ENCODE peak calls at places on chromosomes 5 and 9, in six cellular contexts. G is foreskin fibroblast, D is fibroblast of lung, Y is ovary, Q is astrocyte of the spinal cord, Z is tibial artery. W is an unnamed sample.

GRCh38 chr9:131122158-131122557 is 3.2 kb upstream of the NUP214 start:
- DNase-seq in Z (no peak), Q (no peak), Y (no peak), D (no peak), G (no peak), W (no peak)

GRCh38 chr5:119926301-119926700 is 296.9 kb downstream of the FAM170A start:
- DNase-seq in Z (no peak), Y (no peak), Q (no peak), G (no peak), D (no peak), W (no peak)

GRCh38 chr5:179421156-179421895 is 76.1 kb upstream of the ADAMTS2 start:
- DNase-seq in D (no peak), Y (no peak), Q (no peak), Z (peak), G (no peak), W (no peak)

GRCh38 chr9:76472925-76473324 is 13.9 kb downstream of the GCNT1 start:
- DNase-seq in Y (no peak), G (no peak), Q (peak), Z (no peak), D (no peak), W (no peak)

GRCh38 chr5:103397996-103398581 is 139.5 kb downstream of the MACIR start:
- DNase-seq in G (peak), Q (no peak), Z (no peak), Y (no peak), D (no peak), W (no peak)

GRCh38 chr5:38249286-38249685 is 9.1 kb upstream of the EGFLAM start:
- DNase-seq in Q (no peak), G (no peak), D (no peak), Y (no peak), Z (no peak), W (no peak)

GRCh38 chr9:134629061-134629585 is 12.5 kb upstream of the COL5A1 start:
- DNase-seq in G (no peak), Z (peak), D (no peak), Y (peak), Q (no peak), W (no peak)

GRCh38 chr9:23322392-23322791 is 503.6 kb downstream of the ELAVL2 start:
- DNase-seq in Y (no peak), Z (no peak), G (no peak), D (no peak), Q (no peak), W (no peak)

GRCh38 chr9:107732781-107733529 is 243.4 kb upstream of the KLF4 start:
- DNase-seq in D (peak), Y (peak), Z (peak), G (peak), Q (peak), W (no peak)

GRCh38 chr9:7246917-7247538 is 489.3 kb downstream of the KDM4C start:
- DNase-seq in Z (no peak), Y (no peak), Q (no peak), G (no peak), D (peak), W (no peak)

GRCh38 chr5:157867736-157868135 is 8.8 kb upstream of the CLINT1 start:
- DNase-seq in Y (no peak), D (no peak), Z (no peak), G (no peak), Q (no peak), W (no peak)

GRCh38 chr5:68261174-68262021 is 45.8 kb downstream of the PIK3R1 start:
- DNase-seq in D (peak), Z (no peak), G (peak), Y (no peak), Q (no peak), W (no peak)

GRCh38 chr9:122468735-122469134 is 9.0 kb downstream of the OR1J1 start:
- DNase-seq in Y (no peak), G (peak), Z (no peak), Q (no peak), D (peak), W (peak)

GRCh38 chr9:122464633-122465567 is 12.8 kb downstream of the OR1J1 start:
- DNase-seq in Y (peak), Z (peak), Q (peak), D (peak), G (peak), W (peak)

DNA sequence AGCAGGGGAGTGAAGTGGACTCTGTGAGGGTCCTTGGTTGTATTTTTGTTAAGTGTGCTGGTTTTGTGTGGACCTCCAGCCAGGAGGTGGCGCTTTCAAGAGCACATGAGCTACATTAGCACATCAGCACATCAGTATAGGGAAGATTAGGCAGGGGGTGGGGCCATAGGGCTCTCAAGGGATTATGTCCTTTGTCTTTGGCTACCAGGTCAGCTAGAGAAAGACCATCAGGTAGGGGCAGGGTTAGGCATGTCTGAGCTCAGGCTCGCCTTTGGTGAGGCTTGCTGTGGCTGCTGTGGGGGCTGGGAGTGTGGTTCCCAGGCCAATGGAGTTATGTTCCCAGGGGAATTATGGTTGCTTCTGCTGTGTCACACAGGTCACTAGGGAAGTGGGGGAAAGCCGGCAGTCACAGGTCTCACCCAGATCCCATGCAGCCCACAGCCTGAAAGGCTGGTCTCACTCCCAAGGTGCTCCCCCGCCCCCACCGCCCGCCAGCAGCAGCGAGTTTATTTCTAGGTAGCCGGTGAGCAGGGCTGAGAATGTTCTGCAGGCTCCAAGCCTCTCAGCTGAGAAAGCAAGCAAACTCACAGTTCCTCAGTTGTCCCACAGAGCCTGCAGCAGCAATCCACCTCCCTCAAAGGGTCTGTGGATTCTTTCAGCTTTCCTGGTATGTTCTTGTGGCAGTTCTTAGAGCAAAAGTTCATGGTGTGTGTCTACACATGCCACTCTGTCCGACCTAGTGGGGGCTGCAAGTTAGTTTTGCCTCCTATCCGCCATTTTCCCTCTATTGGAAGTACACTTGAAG is 13.7 kb downstream of the OR1J1 start:
- DNase-seq in Z (no peak), D (no peak), Q (no peak), G (no peak), Y (no peak), W (no peak)
- H3K4me3 ChIP-seq in Z (no peak), D (no peak), Q (peak), G (peak), Y (no peak), W (peak)

DNA sequence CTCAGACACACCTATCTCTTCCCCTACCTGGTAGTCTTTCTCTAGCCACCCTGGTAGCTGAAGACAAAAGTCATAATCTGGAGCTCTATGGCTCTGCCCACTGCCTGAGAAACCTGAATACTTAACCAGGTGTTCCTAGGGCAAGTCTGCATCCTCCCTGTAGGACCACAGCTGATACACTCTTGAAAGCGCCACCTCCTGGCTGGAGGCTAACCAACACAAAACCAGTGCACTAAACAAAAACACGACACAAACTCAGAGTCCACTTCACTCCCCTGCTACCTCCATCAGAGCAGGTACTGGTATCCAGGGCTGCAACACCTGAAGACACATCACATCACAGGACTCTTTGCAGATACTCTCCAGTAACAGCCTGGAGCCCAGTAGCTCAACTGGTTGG is 84.6 kb upstream of the ANXA1 start:
- DNase-seq in Q (no peak), Y (no peak), Z (no peak), G (no peak), D (no peak), W (no peak)
- TF ChIP-seq CTCF in Q (peak), Y (no peak), Z (no peak), G (no peak), D (no peak), W (no peak)

DNA sequence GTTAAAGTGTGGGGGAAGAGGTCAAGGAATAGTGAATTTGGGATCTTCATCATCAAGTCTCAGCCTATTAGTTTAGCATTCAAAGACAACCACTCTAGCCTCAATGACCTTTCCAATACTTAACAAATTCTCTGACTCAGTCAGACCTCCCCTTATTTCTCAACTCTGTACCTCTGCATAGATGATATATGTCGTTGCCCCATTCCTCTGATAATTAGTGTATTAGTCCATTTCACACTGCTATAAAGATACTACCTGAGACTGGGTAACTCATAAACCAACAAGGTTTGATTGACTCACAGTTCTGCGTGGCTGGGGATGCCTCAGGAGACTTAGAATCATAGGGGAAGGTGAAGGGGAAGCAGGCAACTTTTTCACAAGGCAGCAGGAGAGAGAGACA is 8.9 kb downstream of the MRPL22 start:
- DNase-seq in Q (no peak), Y (no peak), G (no peak), D (no peak), Z (no peak), W (no peak)
- H3K4me3 ChIP-seq in Q (no peak), Y (no peak), G (no peak), D (no peak), Z (no peak), W (no peak)

DNA sequence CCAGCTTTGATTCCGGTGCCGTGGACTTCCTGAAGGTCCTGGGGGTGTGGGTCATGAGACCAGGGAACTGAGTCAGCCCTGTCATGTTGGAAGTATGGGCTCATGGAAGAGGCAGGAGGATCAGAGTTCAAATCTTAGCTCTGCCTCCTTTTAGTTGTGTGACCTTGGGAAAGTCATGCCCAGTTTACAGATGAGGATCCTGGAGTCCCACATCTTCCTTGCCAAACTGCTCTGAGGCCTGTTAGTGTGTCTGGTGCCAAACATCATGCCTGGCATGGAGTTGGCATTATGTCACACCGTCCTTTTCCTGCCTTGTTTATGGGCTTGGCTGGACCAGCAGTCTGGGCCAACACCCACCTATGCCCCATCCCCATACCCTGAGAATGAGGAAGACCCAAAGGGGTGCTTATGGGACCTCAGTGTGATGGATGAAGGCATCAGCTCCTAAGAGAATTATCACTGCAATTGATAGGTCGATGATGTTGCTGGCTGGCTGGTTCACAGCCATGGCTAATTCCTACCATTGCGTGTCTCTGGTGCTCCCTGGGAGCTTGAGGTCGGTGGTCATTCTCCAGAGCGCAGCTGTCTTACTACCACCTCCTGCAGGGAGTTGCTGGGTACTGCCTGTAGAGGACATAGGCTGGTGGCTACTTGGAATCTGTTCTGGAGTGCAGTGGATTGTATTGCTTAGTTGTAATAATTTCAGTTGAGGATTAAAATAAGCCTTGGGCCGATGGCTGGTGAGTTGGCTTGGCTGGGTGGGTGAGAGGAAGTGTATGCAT is 140.5 kb upstream of the PITX1 start:
- DNase-seq in Z (no peak), Q (no peak), Y (no peak), G (no peak), D (no peak), W (no peak)
- TF ChIP-seq CTCF in Z (no peak), Q (peak), Y (no peak), G (no peak), D (no peak), W (no peak)

GRCh38 chr5:171951218-171951617 is 55.2 kb downstream of the FBXW11 start:
- DNase-seq in D (no peak), G (no peak), Y (no peak), Z (no peak), Q (no peak), W (no peak)

GRCh38 chr5:171955761-171956160 is 50.7 kb downstream of the FBXW11 start:
- DNase-seq in D (no peak), Z (no peak), G (no peak), Y (no peak), Q (no peak), W (no peak)

GRCh38 chr5:171954721-171955120 is 51.7 kb downstream of the FBXW11 start:
- DNase-seq in Y (no peak), G (peak), Z (no peak), Q (peak), D (peak), W (no peak)

GRCh38 chr5:171956314-171956713 is 50.1 kb downstream of the FBXW11 start:
- DNase-seq in Q (no peak), Z (no peak), D (no peak), G (no peak), Y (no peak), W (no peak)

DNA sequence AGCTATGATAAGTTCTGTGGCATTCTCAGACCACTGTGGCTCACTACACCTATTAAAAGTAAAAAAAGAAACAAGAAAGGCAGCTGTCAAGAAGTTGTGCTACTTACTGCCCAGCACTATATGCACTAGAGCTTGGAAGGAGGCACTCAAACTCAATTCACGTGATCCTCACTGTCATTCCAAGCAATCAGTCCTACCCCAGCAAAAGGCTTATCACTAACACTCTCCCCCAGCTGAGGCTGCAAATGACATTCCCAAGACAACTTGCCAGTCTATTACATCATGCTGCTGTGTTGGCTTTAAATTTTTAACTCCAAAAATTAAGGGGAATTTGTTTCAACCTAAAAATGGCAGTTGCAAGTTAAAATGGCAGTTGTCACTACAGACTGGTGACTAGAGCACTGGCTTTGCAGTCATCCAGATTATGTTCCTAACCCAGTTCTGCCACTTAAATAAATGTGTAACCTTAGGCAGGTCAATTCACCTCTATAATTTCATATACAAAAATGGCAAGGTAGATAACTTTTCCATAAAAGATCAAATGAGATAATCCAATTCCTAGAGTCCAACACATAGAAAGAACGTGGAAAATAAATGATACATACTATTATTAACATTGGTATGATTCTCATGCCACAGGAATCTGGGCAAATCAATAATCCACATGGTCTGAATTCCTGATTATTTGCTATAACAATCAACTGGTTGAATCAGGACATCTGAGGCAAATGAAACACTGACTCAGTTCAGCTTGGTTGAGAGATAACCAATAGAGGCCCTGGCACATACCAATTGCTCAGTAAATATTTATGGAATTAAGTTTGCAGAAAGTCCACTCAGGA is 52.4 kb downstream of the FBXW11 start:
- DNase-seq in Q (peak), G (peak), Z (no peak), D (peak), Y (no peak), W (peak)
- H3K4me3 ChIP-seq in Q (no peak), G (no peak), Z (no peak), D (peak), Y (no peak), W (no peak)

GRCh38 chr5:141094481-141095262 is at the start of gene PCDHB2:
- DNase-seq in Q (peak), D (peak), G (no peak), Z (no peak), Y (peak), W (no peak)
- TF ChIP-seq CTCF in Q (no peak), D (no peak), G (peak), Z (no peak), Y (no peak), W (no peak)

GRCh38 chr5:181248277-181248676 is 4.6 kb upstream of the RACK1 start:
- DNase-seq in D (no peak), Q (no peak), Y (no peak), G (no peak), Z (no peak), W (no peak)
- H3K4me3 ChIP-seq in D (peak), Q (peak), Y (peak), G (peak), Z (peak), W (peak)

GRCh38 chr5:154857534-154858250 is 735 bp upstream of the CNOT8 start:
- DNase-seq in Y (peak), G (peak), Q (peak), Z (peak), D (peak), W (peak)
- TF ChIP-seq CTCF in Y (peak), G (no peak), Q (peak), Z (peak), D (no peak), W (peak)

DNA sequence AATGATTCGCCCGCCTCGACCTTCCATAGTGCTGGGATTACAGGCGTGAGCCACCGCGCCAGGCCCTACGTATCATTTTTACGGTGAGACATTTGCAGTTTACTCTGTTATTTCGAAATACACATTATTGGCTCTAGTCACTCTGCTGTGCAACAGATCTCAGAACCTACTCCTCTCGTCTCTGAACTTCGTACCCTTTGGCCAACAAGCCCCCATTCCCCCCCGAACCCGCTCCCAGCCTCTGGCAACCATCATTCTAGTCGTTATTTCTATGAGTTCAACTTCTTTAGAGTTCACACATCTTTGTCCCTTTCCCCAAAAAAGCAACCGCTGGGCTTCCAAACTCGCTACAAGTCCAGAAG is 736 bp downstream of the PTGR1 start:
- DNase-seq in Q (peak), Y (peak), Z (peak), G (peak), D (peak), W (no peak)
- H3K4me3 ChIP-seq in Q (peak), Y (peak), Z (peak), G (peak), D (peak), W (peak)

DNA sequence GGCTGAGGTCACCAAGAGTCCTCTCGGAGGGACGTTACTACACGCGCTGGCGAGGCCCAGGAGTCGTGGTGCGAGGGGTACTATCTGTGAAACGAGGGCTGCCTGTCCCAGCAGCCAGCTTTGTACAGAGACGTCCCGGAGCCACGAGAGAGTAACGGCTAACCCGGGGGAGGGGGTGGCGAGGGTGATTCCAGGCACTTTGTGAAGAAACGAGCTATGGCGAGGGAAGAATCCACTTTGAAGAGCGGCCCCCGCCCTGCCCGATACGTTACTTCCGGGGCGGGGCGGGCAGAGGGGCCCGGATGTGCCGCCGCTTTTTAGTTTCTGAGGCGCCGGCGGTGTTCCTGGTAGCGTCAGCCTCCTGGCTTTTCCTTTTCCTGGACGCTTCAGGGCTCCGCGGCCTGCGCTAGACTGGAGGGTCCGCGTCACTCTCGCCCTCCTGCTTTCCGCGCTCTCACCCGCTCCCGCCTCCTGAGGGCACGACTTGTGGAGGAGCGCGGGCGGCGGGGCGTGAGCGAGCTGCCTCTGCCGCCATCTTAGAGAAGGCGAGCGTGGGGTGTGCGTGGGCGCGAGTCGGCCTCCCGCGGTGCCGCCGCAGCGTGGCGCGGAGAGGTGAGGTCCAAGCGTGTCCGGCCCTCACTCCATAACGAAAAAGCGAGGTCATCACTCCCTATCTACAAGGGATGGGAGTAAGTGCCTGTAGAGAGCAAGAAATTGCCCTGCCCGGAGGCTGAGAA is 533 bp upstream of the RFX3 start:
- DNase-seq in Y (peak), D (peak), G (peak), Z (peak), Q (peak), W (peak)
- TF ChIP-seq CTCF in Y (peak), D (no peak), G (no peak), Z (no peak), Q (no peak), W (no peak)

W was measured in AG04449.